ENCODE peak calls at places on chromosomes 2 and 18, in eight cellular contexts. L is lower lobe of right lung, Z is Peyer's patch, D is right cardiac atrium, B is sigmoid colon, G is neuronal stem cell, U is mesendoderm, M is neural progenitor cell. I is an unnamed sample.

GRCh38 chr2:233463586-233463985 is 103.0 kb downstream of the USP40 start:
- DNase-seq in L (peak), Z (no peak), D (peak), B (peak), G (no peak), U (no peak), M (no peak), I (no peak)

GRCh38 chr2:211455225-211455841 is 898.9 kb downstream of the CPS1 start:
- DNase-seq in L (no peak), Z (peak), D (no peak), B (no peak), G (peak), U (peak), M (peak), I (peak)

GRCh38 chr2:235223011-235223410 is 270.8 kb upstream of the AGAP1 start:
- DNase-seq in L (no peak), Z (no peak), D (no peak), B (no peak), G (no peak), U (no peak), M (no peak), I (no peak)

GRCh38 chr2:197600306-197600705 is 75.1 kb downstream of the RFTN2 start:
- DNase-seq in L (no peak), Z (no peak), D (no peak), B (no peak), G (no peak), U (no peak), M (no peak), I (no peak)

GRCh38 chr18:37299471-37300304 is 265.9 kb downstream of the CELF4 start:
- DNase-seq in L (peak), Z (peak), D (peak), B (peak), G (no peak), U (peak), M (no peak), I (peak)

GRCh38 chr2:176056411-176056810 is 27.4 kb downstream of the EVX2 start:
- DNase-seq in L (no peak), Z (no peak), D (no peak), B (no peak), G (no peak), U (no peak), M (no peak), I (no peak)

GRCh38 chr2:10762651-10763460 is 41.4 kb downstream of the ATP6V1C2 start:
- DNase-seq in L (no peak), Z (no peak), D (peak), B (no peak), G (no peak), U (no peak), M (no peak), I (no peak)

GRCh38 chr2:6966541-6966940 is 49.3 kb downstream of the RNF144A start:
- DNase-seq in L (no peak), Z (no peak), D (no peak), B (no peak), G (no peak), U (no peak), M (no peak), I (no peak)

GRCh38 chr2:176583530-176584101 is 314.4 kb downstream of the MTX2 start:
- DNase-seq in L (no peak), Z (no peak), D (no peak), B (no peak), G (no peak), U (no peak), M (no peak), I (no peak)

GRCh38 chr2:43212216-43212828 is 14.1 kb downstream of the ZFP36L2 start:
- DNase-seq in L (no peak), Z (no peak), D (peak), B (no peak), G (no peak), U (no peak), M (no peak), I (no peak)

GRCh38 chr2:156334496-156335478 is 2.3 kb upstream of the NR4A2 start:
- DNase-seq in L (peak), Z (peak), D (peak), B (peak), G (peak), U (peak), M (peak), I (peak)

GRCh38 chr2:181998045-181998444 is 12.4 kb downstream of the PPP1R1C start:
- DNase-seq in L (no peak), Z (no peak), D (no peak), B (no peak), G (no peak), U (no peak), M (no peak), I (no peak)

GRCh38 chr18:48868468-48869466 is 82.0 kb downstream of the SMAD7 start:
- DNase-seq in L (peak), Z (peak), D (no peak), B (no peak), G (no peak), U (no peak), M (no peak), I (peak)

GRCh38 chr2:181457741-181458425 is 697 bp downstream of the ITGA4 start:
- DNase-seq in L (peak), Z (peak), D (peak), B (peak), G (peak), U (peak), M (peak), I (peak)

DNA sequence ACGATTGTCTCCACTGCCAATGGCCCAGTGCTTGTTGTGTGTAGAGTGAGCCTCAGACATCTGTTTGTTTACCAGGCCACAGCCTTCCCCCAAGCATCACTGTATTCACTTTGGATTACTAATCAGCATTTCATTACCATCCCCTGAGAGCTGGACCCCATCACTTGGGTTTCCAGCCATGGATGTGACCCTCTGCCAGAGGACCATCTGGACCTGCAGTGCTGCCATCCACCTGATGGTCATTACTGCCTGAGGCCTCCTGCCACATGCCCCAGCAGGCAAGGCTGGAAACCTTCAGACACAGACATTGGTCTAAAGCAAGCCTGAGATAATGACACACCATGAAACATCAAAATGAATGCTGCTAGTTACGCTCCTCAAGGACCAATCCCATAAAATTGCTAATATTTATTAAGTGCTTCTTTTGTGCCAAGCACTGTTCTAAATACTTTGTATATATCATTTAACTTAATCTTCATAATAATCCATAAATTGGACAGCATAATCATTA is 2096.3 kb upstream of the CELF4 start:
- DNase-seq in L (no peak), Z (no peak), D (no peak), B (no peak), G (no peak), U (no peak), M (no peak), I (no peak)
- H3K4me3 ChIP-seq in L (no peak), Z (no peak), D (no peak), B (no peak), G (no peak), U (no peak), M (no peak), I (no peak)

DNA sequence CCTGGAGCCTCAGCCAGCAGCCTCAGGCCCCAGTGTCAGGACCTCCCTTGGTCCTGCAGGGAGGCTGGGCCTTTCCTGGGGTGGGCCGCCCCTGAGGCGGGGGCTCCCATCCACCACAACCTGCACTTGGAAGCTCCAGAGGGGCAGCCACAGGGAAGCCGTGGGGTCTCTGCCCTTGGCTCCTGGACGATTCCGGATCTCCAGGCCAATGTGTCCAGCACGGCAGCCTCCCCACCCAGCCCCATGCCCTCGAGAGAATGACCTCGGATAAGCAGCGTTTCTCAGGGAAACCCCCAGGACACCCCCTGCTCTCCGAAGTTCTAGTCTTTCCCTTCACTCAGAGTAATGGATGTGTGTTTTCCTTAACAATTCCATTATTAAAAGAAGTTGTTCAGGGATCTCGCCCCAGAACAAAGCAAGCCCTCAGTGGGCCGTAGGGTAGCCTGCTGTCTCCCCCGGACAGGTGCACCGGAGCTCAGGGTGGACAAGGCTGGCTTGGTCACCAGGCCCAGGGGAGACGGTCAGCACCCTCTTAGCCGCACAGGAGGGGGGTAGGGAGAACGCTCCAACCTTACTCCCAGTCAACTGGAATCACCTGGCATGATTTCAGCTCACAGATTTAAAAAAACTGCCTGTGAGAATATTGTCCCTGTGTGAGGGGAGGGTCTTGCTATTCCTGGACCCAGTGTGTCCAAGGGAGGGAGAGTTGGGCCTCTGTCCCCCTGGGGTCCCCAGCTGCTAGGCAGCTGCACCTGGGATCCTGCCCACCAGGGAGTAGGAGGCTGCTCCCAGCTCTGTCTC is 72.2 kb upstream of the OTOS start:
- DNase-seq in L (no peak), Z (peak), D (no peak), B (peak), G (no peak), U (no peak), M (no peak), I (no peak)
- H3K27ac ChIP-seq in L (peak), Z (no peak), D (no peak), B (no peak), G (no peak), U (no peak), M (no peak), I (no peak)

DNA sequence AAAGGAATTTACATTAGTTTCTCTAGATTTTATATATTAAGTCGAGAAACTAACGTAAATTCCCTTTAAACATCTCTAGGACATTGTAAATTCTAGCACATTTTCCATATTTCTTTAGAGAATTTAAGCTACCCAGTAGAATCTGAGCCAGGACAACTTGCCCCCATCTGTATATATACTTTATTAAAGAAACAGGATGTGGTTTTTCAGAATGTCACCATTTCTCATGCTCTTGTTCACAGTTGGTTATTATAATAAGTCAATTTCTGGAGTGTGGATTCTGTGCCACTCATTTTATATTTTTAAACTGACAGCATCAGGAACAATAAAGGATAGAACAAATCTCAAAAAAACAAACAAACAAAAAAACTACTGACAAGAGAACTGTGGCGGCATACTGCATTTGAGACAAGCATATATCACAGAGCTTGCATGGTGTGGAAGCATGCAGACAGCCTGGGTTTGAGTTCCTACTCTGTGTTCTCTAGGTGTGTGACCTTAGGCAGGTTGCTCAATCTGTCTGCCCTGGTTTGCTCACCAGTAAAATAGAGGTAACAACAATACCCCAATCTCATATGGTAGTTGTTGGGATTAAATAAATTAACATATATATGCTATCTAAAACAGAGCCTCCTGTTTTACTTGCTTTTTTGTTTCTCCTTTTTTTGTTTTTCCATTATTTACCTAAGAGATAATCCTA is 61.4 kb upstream of the DNER start:
- DNase-seq in L (no peak), Z (no peak), D (no peak), B (no peak), G (no peak), U (no peak), M (no peak), I (no peak)
- H3K4me3 ChIP-seq in L (no peak), Z (no peak), D (no peak), B (no peak), G (no peak), U (no peak), M (no peak), I (no peak)

DNA sequence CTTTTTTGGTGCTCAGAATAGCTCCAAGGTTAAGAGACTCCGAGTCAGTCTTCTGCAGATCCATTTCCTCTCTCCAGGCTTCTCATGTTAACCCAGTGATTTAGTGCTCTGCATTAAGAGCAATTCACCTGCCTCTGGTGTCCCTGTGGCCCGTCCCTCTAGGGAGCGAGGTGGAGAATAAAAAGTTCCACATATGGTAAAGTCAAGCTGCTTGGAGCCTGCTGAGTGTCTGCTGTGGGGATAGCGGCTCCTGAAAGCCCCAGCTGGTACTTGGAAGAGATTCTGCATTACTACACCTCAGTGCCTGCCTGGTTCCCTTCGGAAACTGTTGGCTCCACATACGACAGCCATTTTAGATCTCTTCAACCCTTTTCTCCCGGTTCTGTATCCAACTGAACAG is 184.0 kb downstream of the ZNF521 start:
- DNase-seq in L (no peak), Z (no peak), D (peak), B (no peak), G (no peak), U (no peak), M (no peak), I (no peak)
- H3K27ac ChIP-seq in L (no peak), Z (no peak), D (no peak), B (no peak), G (no peak), U (no peak), M (no peak), I (no peak)

DNA sequence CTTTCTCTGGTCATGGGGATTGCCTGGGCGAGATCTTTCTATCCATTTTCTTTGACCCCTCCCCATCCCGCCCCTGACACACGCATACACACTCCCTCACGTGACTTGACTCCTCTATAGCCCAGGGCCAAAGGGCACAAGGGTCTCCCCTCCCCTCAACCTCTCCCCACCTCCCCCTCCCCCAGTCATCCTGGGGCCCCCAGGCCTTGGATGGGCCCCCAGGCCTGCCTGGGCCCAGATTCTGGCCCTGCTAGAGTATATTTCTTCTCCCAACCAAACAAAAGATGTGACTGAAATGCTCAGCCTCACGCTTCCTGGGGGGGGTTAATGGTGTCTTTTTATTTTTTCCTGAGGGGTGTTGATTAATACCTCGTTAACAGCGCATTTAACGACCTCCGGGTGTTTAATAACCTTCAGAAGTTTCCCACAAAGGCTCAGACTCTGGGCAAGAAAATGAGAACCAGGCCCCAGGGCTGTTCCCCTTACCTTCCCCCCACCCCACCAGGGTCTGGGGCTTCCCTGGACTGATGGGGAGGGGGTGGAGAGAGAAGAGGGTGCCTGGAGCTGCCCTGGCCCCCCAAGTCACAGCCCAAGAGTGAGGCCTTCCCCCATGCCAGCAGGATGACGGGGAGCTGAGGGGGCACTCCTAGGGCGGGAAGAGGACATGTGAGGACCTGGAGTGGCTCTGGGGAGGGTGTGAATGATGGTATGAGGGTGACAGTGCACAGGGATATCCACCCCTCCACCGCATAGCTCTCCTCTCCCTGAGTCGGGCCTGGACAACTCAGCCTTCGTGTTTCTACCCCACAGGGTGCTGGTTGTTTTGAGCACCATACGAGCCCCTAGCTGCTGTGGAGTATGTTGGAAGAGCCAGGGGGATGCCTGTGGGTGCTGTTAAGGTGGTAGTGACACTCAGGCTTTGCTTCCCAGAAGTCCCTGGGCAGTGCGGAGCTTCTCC is 3.6 kb downstream of the PKDCC start:
- DNase-seq in L (no peak), Z (no peak), D (peak), B (peak), G (no peak), U (no peak), M (peak), I (no peak)
- H3K4me3 ChIP-seq in L (peak), Z (no peak), D (peak), B (peak), G (peak), U (no peak), M (peak), I (no peak)

DNA sequence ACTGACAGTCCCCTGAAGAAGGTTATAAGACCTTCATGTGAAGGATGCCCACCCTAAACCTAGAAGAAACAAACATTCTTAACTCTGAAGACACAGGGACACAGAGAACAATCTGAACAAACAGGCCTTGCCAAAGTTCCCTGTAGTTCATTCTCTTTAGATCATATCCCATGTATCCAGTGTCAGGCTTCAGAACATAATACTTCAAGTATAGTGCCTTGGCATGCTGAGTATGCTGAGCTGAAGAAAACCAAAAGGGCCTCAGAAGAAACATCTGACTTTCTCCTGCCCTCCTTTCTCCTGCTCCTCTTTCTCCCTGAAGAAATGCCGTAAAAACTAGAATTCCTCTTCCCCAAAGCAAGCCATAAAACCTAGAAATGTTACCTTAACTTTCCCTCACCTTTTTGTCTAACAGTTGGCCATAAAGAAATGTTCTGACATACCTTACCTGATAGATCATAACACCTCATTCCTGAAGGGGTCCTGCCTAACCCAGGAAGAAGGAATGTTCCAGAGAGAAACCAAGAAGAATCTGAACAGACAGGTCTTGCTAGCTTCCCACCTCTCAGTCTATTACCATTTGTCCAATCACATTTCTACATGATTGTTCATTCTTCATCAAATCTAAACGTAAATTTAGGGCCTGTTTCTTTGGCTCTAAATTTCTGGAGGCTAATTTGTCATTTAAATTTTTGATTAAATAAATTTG is 160.1 kb upstream of the ZC3H15 start:
- DNase-seq in L (no peak), Z (no peak), D (no peak), B (no peak), G (no peak), U (peak), M (no peak), I (no peak)
- H3K27ac ChIP-seq in L (no peak), Z (no peak), D (no peak), B (no peak), G (no peak), U (no peak), M (no peak), I (no peak)

DNA sequence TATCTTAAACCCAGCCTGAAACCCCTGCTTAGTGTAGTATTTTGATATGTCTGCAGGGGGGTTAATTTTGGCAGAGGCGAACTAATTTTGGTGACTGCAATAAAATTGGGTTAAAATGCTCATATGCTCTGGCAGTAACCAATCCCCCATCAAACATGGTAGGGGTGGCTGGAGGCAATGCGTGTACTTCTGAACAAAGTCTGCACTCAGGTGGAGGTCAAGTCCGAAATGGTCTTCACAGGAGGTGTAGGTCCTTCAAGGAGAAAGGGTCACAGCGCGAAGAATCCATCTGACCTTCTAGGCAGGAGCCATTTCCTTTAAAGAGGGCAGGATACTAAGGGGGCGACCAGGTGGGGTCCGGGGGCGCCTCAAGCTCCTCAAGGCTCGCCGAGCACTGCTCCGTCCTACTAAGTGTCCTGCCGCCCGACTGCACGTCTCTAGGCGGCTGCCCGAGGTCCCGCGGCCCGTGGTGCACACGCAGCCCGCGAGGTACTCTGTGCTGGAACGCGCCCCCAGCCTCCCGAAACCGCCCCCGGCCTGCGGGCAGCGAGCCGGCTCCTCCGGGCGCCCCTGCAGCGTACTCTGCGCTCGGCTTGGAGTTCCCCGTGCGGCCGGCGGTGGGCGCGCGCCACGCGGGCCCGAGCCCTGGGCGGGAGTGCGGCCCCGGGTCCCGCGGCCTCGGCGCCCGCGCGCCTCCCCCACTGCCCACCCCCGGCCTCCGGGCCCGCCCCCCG is 1.7 kb upstream of the LDLRAD4 start:
- DNase-seq in L (no peak), Z (peak), D (peak), B (peak), G (peak), U (peak), M (peak), I (peak)
- H3K4me3 ChIP-seq in L (peak), Z (peak), D (peak), B (peak), G (peak), U (no peak), M (peak), I (peak)

GRCh38 chr2:214593723-214594122 is 182.9 kb downstream of the VWC2L start:
- DNase-seq in L (no peak), Z (no peak), D (no peak), B (no peak), G (peak), U (peak), M (peak), I (peak)
- H3K27ac ChIP-seq in L (no peak), Z (no peak), D (no peak), B (no peak), G (peak), U (no peak), M (no peak), I (no peak)